ENCODE peak calls at places on chromosomes 7 and 10, in six cellular contexts. R is IMR-90; I is OCI-LY7; C is Panc1; U is neuronal stem cell; E is CD4-positive, CD25-positive, alpha-beta regulatory T cell. L is an unnamed sample. For H3K4me1 and H3K36me3, the result is how much of the 10 kb centered on the place peaks cover.

GRCh38 chr10:79377557-79378382 is 30.5 kb downstream of the PPIF start:
- DNase-seq in R (no peak), I (no peak), C (no peak), U (no peak), E (no peak), L (no peak)

GRCh38 chr10:126119591-126119990 is 223.2 kb downstream of the FANK1 start:
- DNase-seq in E (no peak), I (no peak), U (no peak), C (no peak), R (peak), L (peak)

GRCh38 chr7:88083883-88084282 is 136.0 kb downstream of the SRI start:
- DNase-seq in C (no peak), E (no peak), R (no peak), U (no peak), I (no peak), L (no peak)

GRCh38 chr10:73205121-73205520 is 37.2 kb downstream of the FAM149B1 start:
- DNase-seq in U (no peak), E (no peak), R (no peak), I (no peak), C (no peak), L (no peak)

GRCh38 chr7:116231543-116232401 is 21.4 kb downstream of the TES start:
- DNase-seq in I (no peak), U (no peak), C (no peak), E (no peak), R (peak), L (peak)

GRCh38 chr10:78960316-78960800 is 108.4 kb upstream of the ZMIZ1 start:
- DNase-seq in I (no peak), C (no peak), E (no peak), U (no peak), R (peak), L (peak)

GRCh38 chr7:128796325-128796724 is 4.6 kb downstream of the CCDC136 start:
- DNase-seq in C (no peak), I (no peak), U (no peak), R (peak), E (no peak), L (peak)

GRCh38 chr10:79004311-79004710 is 64.5 kb upstream of the ZMIZ1 start:
- DNase-seq in U (no peak), C (no peak), R (no peak), E (no peak), I (no peak), L (no peak)

GRCh38 chr10:87692956-87693484 is 33.3 kb downstream of the PAPSS2 start:
- DNase-seq in R (no peak), I (no peak), U (no peak), E (no peak), C (no peak), L (no peak)

GRCh38 chr10:12448729-12449391 is 99.5 kb downstream of the CAMK1D start:
- DNase-seq in C (peak), I (peak), E (peak), U (no peak), R (peak), L (peak)
- H3K4me3 ChIP-seq in C (no peak), I (no peak), E (peak), U (no peak), R (peak), L (peak)

GRCh38 chr10:12583891-12584595 is 234.7 kb downstream of the CAMK1D start:
- DNase-seq in E (no peak), C (no peak), I (no peak), R (no peak), U (no peak), L (no peak)

GRCh38 chr10:12577610-12578009 is 228.3 kb downstream of the CAMK1D start:
- DNase-seq in C (no peak), U (no peak), I (no peak), R (no peak), E (no peak), L (no peak)

GRCh38 chr10:12579954-12580858 is 230.9 kb downstream of the CAMK1D start:
- DNase-seq in R (no peak), U (no peak), I (no peak), E (no peak), C (no peak), L (peak)
- H3K4me1 ChIP-seq in R (under half), U (under half), I (under half), E (under half), C (under half), L (under half)

GRCh38 chr10:22612316-22612715 is 102.1 kb downstream of the PIP4K2A start:
- DNase-seq in U (no peak), I (no peak), C (no peak), E (no peak), R (no peak), L (no peak)
- H3K36me3 ChIP-seq in U (under half), I (under half), C (under half), E (under half), R (under half), L (under half)

DNA sequence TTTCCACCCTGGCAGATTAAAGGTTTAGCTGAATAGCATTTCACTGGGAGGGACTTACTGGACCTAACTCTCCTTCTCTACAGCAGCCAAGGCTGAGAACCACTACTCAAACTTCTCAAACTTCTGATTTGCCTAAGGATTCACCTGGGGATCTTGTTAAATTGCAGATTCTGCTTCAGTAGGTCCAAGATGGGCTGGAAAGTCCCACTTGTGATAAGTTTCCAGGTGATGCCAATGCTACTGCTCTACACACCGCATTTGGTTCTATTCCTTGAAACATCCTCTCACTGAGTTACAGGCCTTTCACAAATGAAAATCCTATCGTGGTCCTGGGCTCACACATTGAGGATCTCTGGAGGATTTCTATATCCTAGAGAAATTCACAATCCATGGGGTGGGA is 147.9 kb downstream of the CHCHD3 start:
- DNase-seq in E (no peak), U (no peak), C (no peak), I (no peak), R (no peak), L (no peak)
- H3K4me3 ChIP-seq in E (no peak), U (no peak), C (no peak), I (no peak), R (no peak), L (no peak)

GRCh38 chr10:35971397-35971796 is 329.3 kb upstream of the FZD8 start:
- DNase-seq in I (no peak), C (no peak), U (no peak), R (no peak), E (no peak), L (no peak)
- H3K4me1 ChIP-seq in I (under half), C (under half), U (under half), R (under half), E (under half), L (under half)